ENCODE peak calls at places on chromosomes 16 and 17, in six cellular contexts. T, V, Z, M, P and Y are unnamed samples.
A peak's percentile ranks its signal among the peaks of the same experiment; 100 is the strongest.

GRCh38 chr16:30621765-30622164 is 11.6 kb upstream of the ZNF689 start:
- DNase-seq in M (no peak), T (no peak), V (no peak), P (no peak), Z (no peak), Y (no peak)

GRCh38 chr16:6335072-6335471 is 997.6 kb upstream of the RBFOX1 start:
- DNase-seq in T (no peak), Z (peak; percentile 83), V (peak; percentile 34), M (peak; percentile 51), P (no peak), Y (no peak)

GRCh38 chr16:89890200-89890599 is 16.8 kb downstream of the TCF25 start:
- DNase-seq in T (no peak), P (no peak), Z (no peak), M (no peak), V (no peak), Y (no peak)

GRCh38 chr17:44219126-44219635 is 294 bp downstream of the UBTF start:
- DNase-seq in Z (peak; percentile 75), V (peak; percentile 85), T (no peak), P (peak; percentile 48), M (peak; percentile 76), Y (no peak)

GRCh38 chr17:67223924-67224323 is 21.1 kb downstream of the HELZ start:
- DNase-seq in P (peak; percentile 18), Z (no peak), M (peak; percentile 58), T (no peak), V (peak; percentile 29), Y (no peak)

GRCh38 chr17:34797724-34798123 is 163.5 kb downstream of the CCT6B start:
- DNase-seq in T (peak; percentile 4), V (no peak), Z (peak; percentile 87), P (peak; percentile 6), M (peak; percentile 69), Y (no peak)

GRCh38 chr17:64377769-64378282 is 12.8 kb downstream of the PECAM1 start:
- DNase-seq in Z (no peak), V (no peak), M (no peak), P (peak; percentile 73), T (no peak), Y (no peak)

GRCh38 chr17:34163681-34164080 is 91.4 kb upstream of the CCL2 start:
- DNase-seq in Z (peak; percentile 52), V (peak; percentile 60), M (peak; percentile 17), T (peak; percentile 8), P (peak; percentile 9), Y (no peak)

GRCh38 chr17:74532115-74532514 is 840 bp upstream of the CD300LB start:
- DNase-seq in V (no peak), Z (no peak), M (no peak), T (peak; percentile 94), P (no peak), Y (no peak)

GRCh38 chr17:64459284-64459747 is 10.4 kb downstream of the MILR1 start:
- DNase-seq in Z (no peak), T (no peak), P (no peak), V (no peak), M (no peak), Y (no peak)

GRCh38 chr16:27217256-27217655 is 13.9 kb downstream of the KDM8 start:
- DNase-seq in Z (no peak), M (peak; percentile 65), V (peak; percentile 62), T (no peak), P (no peak), Y (no peak)

GRCh38 chr16:53689636-53690035 is 14.0 kb downstream of the RPGRIP1L start:
- DNase-seq in V (no peak), M (no peak), T (no peak), P (no peak), Z (no peak), Y (no peak)

GRCh38 chr16:10314811-10315210 is 71.0 kb upstream of the ATF7IP2 start:
- DNase-seq in V (peak; percentile 8), Z (no peak), P (peak; percentile 65), M (no peak), T (no peak), Y (no peak)

GRCh38 chr17:61426482-61427304 is 25.5 kb upstream of the TBX4 start:
- DNase-seq in T (no peak), Z (no peak), M (no peak), P (peak; percentile 98), V (no peak), Y (no peak)

GRCh38 chr16:53892155-53892554 is 188.2 kb downstream of the FTO start:
- DNase-seq in M (peak; percentile 42), T (peak; percentile 11), P (peak; percentile 61), V (peak; percentile 40), Z (peak; percentile 61), Y (no peak)

GRCh38 chr17:5413682-5414081 is 5.8 kb downstream of the NUP88 start:
- DNase-seq in T (peak; percentile 33), P (no peak), V (no peak), M (no peak), Z (no peak), Y (no peak)

GRCh38 chr16:15434425-15435215 is at the start of gene BMERB1:
- DNase-seq in Z (peak; percentile 91), T (no peak), M (no peak), P (no peak), V (peak; percentile 94), Y (no peak)

GRCh38 chr17:65457183-65457582 is 104.3 kb downstream of the AXIN2 start:
- DNase-seq in M (no peak), P (no peak), Z (no peak), T (no peak), V (no peak), Y (no peak)

GRCh38 chr17:69853533-69854262 is 221.3 kb upstream of the KCNJ16 start:
- DNase-seq in Z (no peak), T (no peak), P (no peak), M (no peak), V (no peak), Y (no peak)

GRCh38 chr16:72896719-72897118 is 151.2 kb downstream of the ZFHX3 start:
- DNase-seq in V (no peak), T (no peak), M (no peak), P (no peak), Z (no peak), Y (no peak)

GRCh38 chr17:67759355-67760171 is 41.8 kb downstream of the NOL11 start:
- DNase-seq in M (peak; percentile 24), P (no peak), V (no peak), T (no peak), Z (no peak), Y (no peak)

GRCh38 chr17:7141824-7142223 is 27.2 kb upstream of the ASGR2 start:
- DNase-seq in V (no peak), P (no peak), M (no peak), T (no peak), Z (no peak), Y (no peak)

GRCh38 chr17:34226011-34226410 is 29.1 kb upstream of the CCL2 start:
- DNase-seq in V (no peak), P (no peak), Z (no peak), M (no peak), T (no peak), Y (no peak)

GRCh38 chr17:79622201-79622601 is 11.3 kb upstream of the RBFOX3 start:
- DNase-seq in V (peak; percentile 36), T (no peak), M (no peak), Z (peak; percentile 39), P (no peak), Y (no peak)

GRCh38 chr16:3691778-3692177 is 25.5 kb downstream of the TRAP1 start:
- DNase-seq in V (no peak), P (no peak), T (no peak), Z (no peak), M (no peak), Y (no peak)

GRCh38 chr17:55555772-55556171 is 44.5 kb upstream of the SMIM36 start:
- DNase-seq in P (no peak), Z (no peak), V (no peak), T (no peak), M (no peak), Y (no peak)

GRCh38 chr16:10749680-10750035 is 6.0 kb downstream of the NUBP1 start:
- DNase-seq in P (no peak), Z (no peak), V (no peak), T (no peak), M (no peak), Y (no peak)

GRCh38 chr16:70481929-70482536 is 27.6 kb downstream of the FCSK start:
- DNase-seq in Z (no peak), V (no peak), P (no peak), M (no peak), T (no peak), Y (no peak)

GRCh38 chr16:70476272-70477020 is 22.1 kb downstream of the FCSK start:
- DNase-seq in V (peak; percentile 79), P (no peak), T (no peak), Z (no peak), M (no peak), Y (peak; percentile 96)

GRCh38 chr16:70480127-70481105 is 26.0 kb downstream of the FCSK start:
- DNase-seq in Z (no peak), P (no peak), M (no peak), T (no peak), V (no peak), Y (no peak)

GRCh38 chr16:70478169-70478568 is 23.8 kb downstream of the FCSK start:
- DNase-seq in Z (no peak), V (no peak), T (no peak), M (no peak), P (no peak), Y (no peak)

GRCh38 chr16:70478912-70479341 is 24.5 kb downstream of the FCSK start:
- DNase-seq in V (no peak), M (no peak), T (no peak), Z (no peak), P (no peak), Y (no peak)
- TF ChIP-seq GABPA in V (no peak), M (no peak), T (no peak), Z (no peak), P (no peak), Y (no peak)

DNA sequence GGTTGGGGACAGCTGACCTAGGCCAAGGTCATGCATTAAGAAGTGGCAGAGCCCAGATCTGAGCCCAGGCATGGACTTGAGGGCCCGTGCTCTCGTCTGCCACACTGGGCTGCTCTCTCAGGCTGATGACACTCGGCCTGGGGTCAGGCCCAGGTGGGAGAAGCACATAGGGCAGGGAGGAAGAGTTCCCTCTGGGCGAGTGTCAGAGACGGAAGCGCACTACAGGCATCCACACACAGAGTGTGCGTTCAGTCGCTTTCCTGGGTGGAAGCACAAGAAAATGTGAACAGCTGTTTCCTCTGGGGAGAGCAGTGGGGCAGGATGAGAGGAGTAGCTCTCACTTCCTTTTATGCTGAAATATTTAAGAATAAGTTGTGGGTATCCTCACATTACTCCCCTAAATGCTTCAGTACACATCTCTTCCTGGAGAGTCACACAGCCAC is 59.7 kb downstream of the B9D1 start:
- DNase-seq in P (no peak), M (no peak), V (no peak), Z (no peak), T (peak; percentile 63), Y (no peak)
- TF ChIP-seq GABPA in P (no peak), M (no peak), V (no peak), Z (no peak), T (no peak), Y (no peak)

DNA sequence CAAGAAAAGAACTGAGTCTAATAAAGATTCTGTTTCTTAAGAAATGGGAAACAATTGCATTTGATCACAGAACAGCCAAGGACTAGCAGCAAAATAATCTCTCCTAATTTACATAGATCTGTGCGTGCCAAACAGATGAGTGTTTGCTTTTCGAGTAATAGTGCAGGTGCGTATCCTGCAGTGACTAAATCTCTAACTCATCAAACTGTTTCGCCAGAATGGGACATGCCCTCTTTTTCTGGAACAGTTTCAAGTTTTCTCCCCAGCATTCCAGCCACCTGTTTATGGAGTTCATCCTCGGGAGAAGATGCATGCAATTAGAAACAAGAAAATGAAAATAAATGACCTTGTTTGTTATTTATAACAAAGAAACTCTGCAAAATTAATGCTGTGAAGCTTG is 5.7 kb upstream of the TOX3 start:
- DNase-seq in P (no peak), V (no peak), Z (no peak), T (no peak), M (no peak), Y (no peak)
- TF ChIP-seq GABPA in P (no peak), V (no peak), Z (no peak), T (no peak), M (no peak), Y (no peak)

GRCh38 chr16:66902648-66903543 is 15.8 kb downstream of the CDH16 start:
- DNase-seq in T (no peak), Z (no peak), M (no peak), P (no peak), V (peak; percentile 16), Y (no peak)
- TF ChIP-seq GABPA in T (no peak), Z (no peak), M (no peak), P (no peak), V (no peak), Y (no peak)